ENCODE peak calls at places on chromosome 6, in six cellular contexts. H is iPS-NIHi11; L is DMS153; Y is left lobe of liver; K is naive thymus-derived CD8-positive, alpha-beta T cell; B is astrocyte of the spinal cord. E is an unnamed sample.

GRCh38 chr6:37636112-37636511 is 61.6 kb downstream of the MDGA1 start:
- DNase-seq in L (no peak), H (no peak), K (no peak), Y (no peak), B (no peak), E (no peak)

GRCh38 chr6:31970604-31971271 is 1.2 kb downstream of the DXO start:
- DNase-seq in L (no peak), K (no peak), B (no peak), Y (peak), H (no peak), E (no peak)

GRCh38 chr6:115838763-115839401 is 221.8 kb downstream of the FRK start:
- DNase-seq in Y (peak), H (peak), K (no peak), B (peak), L (no peak), E (no peak)

GRCh38 chr6:81093046-81093445 is 659.4 kb downstream of the TENT5A start:
- DNase-seq in Y (no peak), K (no peak), L (no peak), H (no peak), B (no peak), E (no peak)

GRCh38 chr6:136860043-136860442 is 37.7 kb downstream of the PEX7 start:
- DNase-seq in K (no peak), H (no peak), B (no peak), L (no peak), Y (no peak), E (no peak)

GRCh38 chr6:27091661-27092315 is 155.7 kb upstream of the PRSS16 start:
- DNase-seq in B (peak), K (no peak), Y (no peak), L (no peak), H (peak), E (no peak)

GRCh38 chr6:42616716-42617115 is 52.9 kb downstream of the UBR2 start:
- DNase-seq in L (no peak), Y (no peak), K (no peak), B (no peak), H (no peak), E (no peak)

GRCh38 chr6:6966127-6966526 is 141.6 kb upstream of the RREB1 start:
- DNase-seq in Y (no peak), B (no peak), L (no peak), H (no peak), K (no peak), E (no peak)

GRCh38 chr6:118318648-118319047 is 229.4 kb upstream of the PLN start:
- DNase-seq in Y (no peak), K (no peak), H (no peak), L (no peak), B (no peak), E (no peak)

GRCh38 chr6:111788779-111789276 is 84.4 kb downstream of the FYN start:
- DNase-seq in L (no peak), K (no peak), Y (no peak), H (no peak), B (no peak), E (no peak)

GRCh38 chr6:161242779-161243693 is 30.8 kb downstream of the AGPAT4 start:
- DNase-seq in H (peak), B (peak), K (peak), Y (no peak), L (no peak), E (no peak)

GRCh38 chr6:44657201-44657824 is 269.8 kb downstream of the CDC5L start:
- DNase-seq in L (no peak), K (no peak), B (peak), H (peak), Y (no peak), E (no peak)

GRCh38 chr6:168166627-168167026 is 87.6 kb upstream of the FRMD1 start:
- DNase-seq in H (no peak), B (no peak), Y (no peak), K (no peak), L (no peak), E (no peak)

GRCh38 chr6:157988700-157989063 is 7.0 kb downstream of the SYNJ2 start:
- DNase-seq in H (no peak), L (no peak), Y (no peak), B (no peak), K (no peak), E (no peak)

GRCh38 chr6:108222064-108222463 is 38.8 kb downstream of the SNX3 start:
- DNase-seq in B (no peak), Y (no peak), H (no peak), K (no peak), L (no peak), E (no peak)

GRCh38 chr6:75201901-75202672 is 3.8 kb downstream of the COL12A1 start:
- DNase-seq in L (no peak), Y (no peak), B (peak), K (no peak), H (no peak), E (no peak)

GRCh38 chr6:91167846-91168245 is 581.0 kb upstream of the MAP3K7 start:
- DNase-seq in Y (no peak), L (no peak), H (peak), B (no peak), K (no peak), E (no peak)

GRCh38 chr6:27280540-27281000 is 31.5 kb downstream of the POM121L2 start:
- DNase-seq in B (no peak), H (no peak), K (no peak), Y (no peak), L (no peak), E (no peak)

GRCh38 chr6:87817226-87817625 is 115.2 kb upstream of the AKIRIN2 start:
- DNase-seq in Y (no peak), K (no peak), B (peak), H (no peak), L (no peak), E (no peak)

GRCh38 chr6:81808834-81809598 is 56.5 kb upstream of the TENT5A start:
- DNase-seq in L (peak), B (no peak), Y (no peak), K (no peak), H (no peak), E (no peak)

GRCh38 chr6:169936355-169936975 is 185.0 kb downstream of the ERMARD start:
- DNase-seq in K (no peak), B (no peak), H (no peak), L (no peak), Y (no peak), E (no peak)

GRCh38 chr6:18307006-18307405 is 42.7 kb upstream of the DEK start:
- DNase-seq in L (no peak), K (no peak), B (peak), Y (no peak), H (peak), E (no peak)

GRCh38 chr6:15504581-15505350 is 158.1 kb downstream of the DTNBP1 start:
- DNase-seq in B (peak), K (no peak), L (peak), H (no peak), Y (peak), E (no peak)